ENCODE peak calls at places on chromosomes 13 and 19, in five cellular contexts. One of them, this sample, is unnamed.

GRCh38 chr13:60627071-60627686 is 230.2 kb downstream of the TDRD3 start:
- DNase-seq in kidney epithelial cell: no peak
- DNase-seq in T-helper 9 cell: no peak
- DNase-seq in ACHN: peak; percentile 42
- DNase-seq in NCI-H187: no peak
- DNase-seq in this sample: no peak

GRCh38 chr13:93226623-93227279 is at the start of gene GPC6:
- DNase-seq in NCI-H187: peak; percentile 83
- DNase-seq in T-helper 9 cell: no peak
- DNase-seq in kidney epithelial cell: peak; percentile 62
- DNase-seq in ACHN: peak; percentile 88
- DNase-seq in this sample: peak; percentile 52

GRCh38 chr19:46015080-46015960 is 7.5 kb downstream of the PGLYRP1 start:
- DNase-seq in ACHN: peak; percentile 83
- DNase-seq in T-helper 9 cell: peak; percentile 63
- DNase-seq in NCI-H187: peak; percentile 87
- DNase-seq in kidney epithelial cell: no peak
- DNase-seq in this sample: peak; percentile 60

GRCh38 chr13:80945328-80945727 is 604.4 kb upstream of the SPRY2 start:
- DNase-seq in T-helper 9 cell: no peak
- DNase-seq in ACHN: no peak
- DNase-seq in kidney epithelial cell: no peak
- DNase-seq in NCI-H187: no peak
- DNase-seq in this sample: no peak

GRCh38 chr13:50643055-50643454 is 200.4 kb downstream of the DLEU7 start:
- DNase-seq in T-helper 9 cell: no peak
- DNase-seq in NCI-H187: no peak
- DNase-seq in ACHN: no peak
- DNase-seq in kidney epithelial cell: no peak
- DNase-seq in this sample: no peak

GRCh38 chr19:17496337-17496997 is 15.0 kb upstream of the PGLS start:
- DNase-seq in kidney epithelial cell: no peak
- DNase-seq in NCI-H187: no peak
- DNase-seq in ACHN: peak; percentile 78
- DNase-seq in T-helper 9 cell: peak; percentile 79
- DNase-seq in this sample: peak; percentile 90

GRCh38 chr19:38362076-38362945 is 12.1 kb upstream of the PSMD8 start:
- DNase-seq in kidney epithelial cell: no peak
- DNase-seq in ACHN: peak; percentile 75
- DNase-seq in NCI-H187: peak; percentile 82
- DNase-seq in T-helper 9 cell: peak; percentile 57
- DNase-seq in this sample: peak; percentile 94

GRCh38 chr13:34207872-34208271 is 389.9 kb downstream of the RFC3 start:
- DNase-seq in NCI-H187: no peak
- DNase-seq in ACHN: no peak
- DNase-seq in T-helper 9 cell: no peak
- DNase-seq in kidney epithelial cell: no peak
- DNase-seq in this sample: no peak

GRCh38 chr13:80400164-80400767 is 59.3 kb upstream of the SPRY2 start:
- DNase-seq in kidney epithelial cell: no peak
- DNase-seq in T-helper 9 cell: no peak
- DNase-seq in NCI-H187: no peak
- DNase-seq in ACHN: no peak
- DNase-seq in this sample: no peak

GRCh38 chr13:27371932-27372331 is 52.5 kb upstream of the GTF3A start:
- DNase-seq in ACHN: no peak
- DNase-seq in NCI-H187: no peak
- DNase-seq in kidney epithelial cell: no peak
- DNase-seq in T-helper 9 cell: no peak
- DNase-seq in this sample: no peak

GRCh38 chr19:17358395-17358794 is 18.7 kb downstream of the PLVAP start:
- DNase-seq in kidney epithelial cell: no peak
- DNase-seq in T-helper 9 cell: no peak
- DNase-seq in ACHN: no peak
- DNase-seq in NCI-H187: no peak
- DNase-seq in this sample: peak; percentile 79

GRCh38 chr19:6536138-6536671 is 5.4 kb downstream of the TNFSF9 start:
- DNase-seq in ACHN: peak; percentile 58
- DNase-seq in T-helper 9 cell: peak; percentile 56
- DNase-seq in kidney epithelial cell: no peak
- DNase-seq in NCI-H187: no peak
- DNase-seq in this sample: peak; percentile 71

GRCh38 chr13:79392882-79393563 is 13.0 kb downstream of the RBM26 start:
- DNase-seq in T-helper 9 cell: no peak
- DNase-seq in NCI-H187: peak; percentile 53
- DNase-seq in ACHN: peak; percentile 39
- DNase-seq in kidney epithelial cell: no peak
- DNase-seq in this sample: no peak

GRCh38 chr19:55487884-55488687 is at the start of gene SSC5D:
- DNase-seq in ACHN: peak; percentile 17
- DNase-seq in T-helper 9 cell: no peak
- DNase-seq in NCI-H187: no peak
- DNase-seq in kidney epithelial cell: no peak
- DNase-seq in this sample: peak; percentile 71

GRCh38 chr19:45200614-45201013 is 22.0 kb downstream of the BLOC1S3 start:
- DNase-seq in T-helper 9 cell: no peak
- DNase-seq in ACHN: no peak
- DNase-seq in NCI-H187: no peak
- DNase-seq in kidney epithelial cell: no peak
- DNase-seq in this sample: no peak

GRCh38 chr13:59533561-59534337 is 630.0 kb downstream of the DIAPH3 start:
- DNase-seq in NCI-H187: no peak
- DNase-seq in T-helper 9 cell: no peak
- DNase-seq in ACHN: peak; percentile 19
- DNase-seq in kidney epithelial cell: peak; percentile 39
- DNase-seq in this sample: no peak

GRCh38 chr19:37564624-37565369 is 29.8 kb downstream of the ZNF571 start:
- DNase-seq in T-helper 9 cell: no peak
- DNase-seq in kidney epithelial cell: no peak
- DNase-seq in ACHN: no peak
- DNase-seq in NCI-H187: no peak
- DNase-seq in this sample: no peak

GRCh38 chr19:20482721-20483120 is 82.9 kb downstream of the ZNF737 start:
- DNase-seq in NCI-H187: no peak
- DNase-seq in ACHN: no peak
- DNase-seq in T-helper 9 cell: peak; percentile 2
- DNase-seq in kidney epithelial cell: no peak
- DNase-seq in this sample: no peak

GRCh38 chr13:73299787-73300186 is 241.0 kb downstream of the KLF5 start:
- DNase-seq in kidney epithelial cell: no peak
- DNase-seq in NCI-H187: no peak
- DNase-seq in ACHN: no peak
- DNase-seq in T-helper 9 cell: no peak
- DNase-seq in this sample: no peak

GRCh38 chr19:2170219-2170618 is 6.5 kb downstream of the DOT1L start:
- DNase-seq in T-helper 9 cell: no peak
- DNase-seq in kidney epithelial cell: no peak
- DNase-seq in ACHN: no peak
- DNase-seq in NCI-H187: peak; percentile 43
- DNase-seq in this sample: no peak

GRCh38 chr13:91017031-91017668 is 330.3 kb upstream of the MIR17HG start:
- DNase-seq in T-helper 9 cell: no peak
- DNase-seq in NCI-H187: peak; percentile 36
- DNase-seq in ACHN: peak; percentile 63
- DNase-seq in kidney epithelial cell: no peak
- DNase-seq in this sample: no peak

GRCh38 chr19:45994456-45994988 is 745 bp upstream of the CCDC61 start:
- DNase-seq in T-helper 9 cell: no peak
- DNase-seq in ACHN: no peak
- DNase-seq in kidney epithelial cell: no peak
- DNase-seq in NCI-H187: no peak
- DNase-seq in this sample: no peak